ENCODE peak calls at places on chromosomes 5 and 9, in seven cellular contexts. Y, X, S, O, R, W and A are unnamed samples.

GRCh38 chr9:14654932-14655331 is 38.3 kb downstream of the ZDHHC21 start:
- DNase-seq in Y (no peak), X (no peak), S (no peak), O (no peak), R (peak; percentile 18), W (no peak), A (no peak)

GRCh38 chr5:125199968-125200841 is 453.8 kb upstream of the ZNF608 start:
- DNase-seq in Y (peak; percentile 3), X (no peak), S (no peak), O (peak; percentile 26), R (no peak), W (no peak), A (no peak)

GRCh38 chr9:137838576-137838975 is 39.0 kb upstream of the CACNA1B start:
- DNase-seq in Y (no peak), X (no peak), S (no peak), O (no peak), R (no peak), W (no peak), A (no peak)

GRCh38 chr5:173303878-173304590 is 24.2 kb downstream of the STC2 start:
- DNase-seq in Y (no peak), X (no peak), S (no peak), O (no peak), R (no peak), W (no peak), A (no peak)

GRCh38 chr9:130111805-130112204 is 58.1 kb downstream of the GPR107 start:
- DNase-seq in Y (no peak), X (no peak), S (no peak), O (no peak), R (no peak), W (no peak), A (peak; percentile 20)

GRCh38 chr5:52808316-52808901 is 20.7 kb downstream of the ITGA1 start:
- DNase-seq in Y (no peak), X (no peak), S (no peak), O (no peak), R (no peak), W (no peak), A (no peak)

GRCh38 chr5:125134216-125135081 is 388.0 kb upstream of the ZNF608 start:
- DNase-seq in Y (no peak), X (no peak), S (peak; percentile 82), O (no peak), R (peak; percentile 85), W (no peak), A (no peak)

GRCh38 chr9:89359018-89359417 is 40.7 kb downstream of the SECISBP2 start:
- DNase-seq in Y (no peak), X (peak; percentile 73), S (no peak), O (peak; percentile 56), R (no peak), W (no peak), A (no peak)

GRCh38 chr9:15741015-15741414 is 188.2 kb downstream of the CCDC171 start:
- DNase-seq in Y (no peak), X (no peak), S (no peak), O (no peak), R (no peak), W (no peak), A (no peak)

GRCh38 chr5:72848474-72849428 is 32.3 kb downstream of the TNPO1 start:
- DNase-seq in Y (peak; percentile 72), X (peak; percentile 56), S (peak; percentile 14), O (peak; percentile 62), R (no peak), W (peak; percentile 74), A (peak; percentile 73)

GRCh38 chr5:79840085-79840990 is 150.7 kb downstream of the CMYA5 start:
- DNase-seq in Y (no peak), X (no peak), S (no peak), O (no peak), R (no peak), W (no peak), A (no peak)

GRCh38 chr9:87601175-87601574 is 103.5 kb downstream of the DAPK1 start:
- DNase-seq in Y (no peak), X (peak; percentile 93), S (no peak), O (peak; percentile 57), R (no peak), W (peak; percentile 79), A (peak; percentile 85)

GRCh38 chr9:19896161-19896560 is 107.3 kb upstream of the SLC24A2 start:
- DNase-seq in Y (no peak), X (no peak), S (no peak), O (no peak), R (no peak), W (no peak), A (no peak)

GRCh38 chr5:76472338-76473336 is 69.6 kb downstream of the IQGAP2 start:
- DNase-seq in Y (no peak), X (no peak), S (no peak), O (no peak), R (no peak), W (no peak), A (no peak)

GRCh38 chr9:85743290-85744128 is 1.8 kb upstream of the AGTPBP1 start:
- DNase-seq in Y (no peak), X (peak; percentile 74), S (peak; percentile 87), O (no peak), R (peak; percentile 94), W (peak; percentile 67), A (peak; percentile 80)

GRCh38 chr9:34249274-34249673 is 70.4 kb downstream of the UBAP1 start:
- DNase-seq in Y (no peak), X (no peak), S (no peak), O (no peak), R (no peak), W (no peak), A (no peak)

GRCh38 chr9:214488-215448 is at the start of gene DOCK8:
- DNase-seq in Y (peak; percentile 90), X (peak; percentile 84), S (no peak), O (peak; percentile 73), R (peak; percentile 21), W (peak; percentile 85), A (peak; percentile 92)

GRCh38 chr5:5572983-5573797 is 150.7 kb downstream of the ICE1 start:
- DNase-seq in Y (no peak), X (no peak), S (no peak), O (peak; percentile 56), R (no peak), W (no peak), A (no peak)
- H3K4me3 ChIP-seq in Y (no peak overlapping the region), X (no peak overlapping the region), S (no peak overlapping the region), O (no peak overlapping the region), R (no peak overlapping the region), W (no peak overlapping the region), A (no peak overlapping the region)

GRCh38 chr5:39461007-39461682 is 36.4 kb upstream of the DAB2 start:
- DNase-seq in Y (no peak), X (peak; percentile 46), S (no peak), O (peak; percentile 49), R (no peak), W (no peak), A (peak; percentile 41)
- H3K4me3 ChIP-seq in Y (no peak overlapping the region), X (no peak overlapping the region), S (no peak overlapping the region), O (no peak overlapping the region), R (no peak overlapping the region), W (no peak overlapping the region), A (no peak overlapping the region)

DNA sequence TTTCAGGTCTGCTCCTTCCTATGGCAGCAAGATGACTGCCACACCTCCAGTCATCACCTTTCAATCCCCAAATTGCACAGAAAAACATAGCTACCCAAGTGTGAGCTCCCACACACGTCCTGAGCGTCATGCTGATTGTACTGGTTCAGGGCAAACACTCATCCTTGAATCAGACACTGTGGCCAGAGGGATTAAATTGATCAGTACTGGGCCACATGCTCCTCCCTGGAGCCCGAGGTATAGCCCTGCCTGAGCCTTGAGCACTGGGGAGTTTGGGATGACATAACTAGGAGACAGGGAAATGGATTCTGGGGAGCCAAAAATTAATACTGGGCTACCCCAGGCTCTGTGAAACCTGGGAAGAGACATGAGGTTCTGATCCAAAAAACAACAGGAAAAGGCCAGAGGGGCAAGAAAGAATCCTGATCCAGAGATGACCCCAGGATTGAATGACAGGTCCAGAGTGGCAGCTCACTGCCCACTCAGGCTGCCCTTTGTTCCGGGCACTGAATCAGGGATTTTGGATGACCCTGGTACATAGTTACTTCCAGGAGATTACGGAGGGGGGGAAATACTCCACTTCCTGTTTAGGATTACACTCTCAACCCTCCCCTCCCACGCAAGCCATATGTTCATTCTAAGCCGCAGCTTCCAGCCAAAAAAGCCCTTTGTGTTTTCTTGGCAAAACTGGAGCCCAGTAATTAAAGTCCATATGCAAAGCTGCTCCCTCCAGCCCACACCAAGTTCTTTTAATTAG is 141.6 kb upstream of the SPRY4 start:
- DNase-seq in Y (no peak), X (no peak), S (peak; percentile 20), O (no peak), R (peak; percentile 76), W (no peak), A (no peak)
- H3K4me3 ChIP-seq in Y (no peak overlapping the region), X (no peak overlapping the region), S (no peak overlapping the region), O (no peak overlapping the region), R (no peak overlapping the region), W (no peak overlapping the region), A (no peak overlapping the region)

DNA sequence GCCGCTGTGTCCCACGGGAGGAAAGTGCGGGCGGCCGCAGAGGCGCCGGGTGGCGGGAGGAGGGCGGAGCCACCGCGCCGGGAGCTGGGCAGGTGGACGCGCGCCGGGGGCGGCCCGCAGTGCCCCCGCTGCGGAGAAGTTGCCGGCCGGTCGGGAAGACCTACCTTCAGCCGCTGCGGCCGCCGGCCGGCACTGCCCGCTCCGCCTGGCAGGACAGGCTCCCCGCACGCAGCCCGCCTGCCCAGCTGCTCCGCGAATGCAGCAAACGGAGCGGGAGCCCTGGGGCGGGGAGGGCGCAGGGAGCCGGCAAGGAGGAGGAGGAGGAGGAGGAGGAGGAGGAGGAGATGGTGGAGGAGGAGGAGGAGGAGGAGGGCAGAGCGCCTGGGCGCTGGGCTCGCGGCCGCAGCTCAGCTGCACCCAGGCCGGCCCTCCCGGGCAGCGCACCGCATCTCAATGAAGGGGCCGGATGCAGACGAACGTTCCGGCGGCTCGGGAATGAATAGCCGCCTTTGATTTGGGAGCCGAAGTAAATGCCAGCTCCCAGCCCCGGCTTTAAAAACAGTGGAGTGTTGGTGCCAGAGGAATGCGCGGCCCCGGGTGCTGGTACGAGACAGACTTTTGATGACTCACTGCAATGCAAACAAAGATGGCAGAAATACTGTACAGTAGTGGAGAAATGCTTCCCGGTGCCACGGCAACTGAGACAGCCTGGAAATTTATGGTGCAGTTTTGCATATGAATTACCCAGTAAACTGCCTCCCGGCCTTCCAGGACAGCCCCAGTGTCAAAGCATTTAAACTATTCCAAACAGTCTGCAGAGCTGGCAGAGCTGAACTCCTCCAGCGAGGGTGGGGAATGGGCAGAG is 43.3 kb downstream of the NACC2 start:
- DNase-seq in Y (no peak), X (peak; percentile 80), S (peak; percentile 90), O (peak; percentile 66), R (peak; percentile 87), W (peak; percentile 81), A (peak; percentile 76)
- H3K4me3 ChIP-seq in Y (no peak overlapping the region), X (peak overlapping the region; percentile 9), S (peak overlapping the region; percentile 54), O (peak overlapping the region; percentile 63), R (peak overlapping the region; percentile 22), W (no peak overlapping the region), A (peak overlapping the region; percentile 57)

DNA sequence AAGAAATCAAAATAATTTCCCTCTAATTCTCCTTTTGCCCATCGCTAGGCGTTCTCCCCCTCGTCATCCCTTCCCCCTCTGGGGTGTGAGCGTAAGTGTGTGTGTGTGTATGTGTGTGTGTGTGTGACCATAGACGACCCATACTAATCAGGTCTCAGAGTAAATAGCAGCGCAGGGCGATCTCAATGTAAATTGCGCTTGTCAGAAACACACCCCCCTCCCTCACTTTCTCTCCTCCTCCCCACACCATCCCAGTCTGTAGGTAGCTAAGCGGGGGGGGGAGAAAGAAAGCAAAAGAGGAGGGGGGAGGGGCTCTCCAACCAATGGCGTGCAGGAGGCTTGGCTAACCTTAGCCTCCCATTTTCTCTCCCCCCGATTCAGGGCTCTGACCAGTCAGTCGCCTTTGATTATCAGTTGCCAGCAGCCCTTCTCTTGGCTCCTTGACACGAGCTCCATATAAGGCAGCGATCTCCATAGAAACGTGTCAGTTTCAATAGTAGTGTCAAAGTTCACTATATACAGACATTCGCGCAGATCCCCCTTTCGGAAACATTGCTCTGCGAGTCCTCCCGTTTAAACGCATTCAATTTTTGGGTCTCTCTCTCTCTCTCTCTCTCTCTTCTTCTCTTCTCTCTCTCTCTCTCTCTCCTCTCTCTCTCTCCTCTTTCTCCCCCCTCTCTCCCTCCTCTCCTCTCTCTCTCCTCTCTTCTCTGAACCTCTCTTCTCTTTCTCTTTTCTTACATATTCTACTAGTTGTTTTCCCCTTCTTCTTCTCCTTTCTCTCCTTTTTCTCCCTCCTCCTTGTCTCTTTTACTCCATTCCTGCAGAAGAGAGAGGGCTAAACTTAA is at the start of gene NR2F1:
- DNase-seq in Y (no peak), X (peak; percentile 50), S (peak; percentile 99), O (no peak), R (peak; percentile 100), W (no peak), A (peak; percentile 52)
- H3K4me3 ChIP-seq in Y (peak within 1 kb of the TSS; percentile 51), X (peak within 1 kb of the TSS; percentile 25), S (peak within 1 kb of the TSS; percentile 68), O (peak within 1 kb of the TSS; percentile 57), R (peak within 1 kb of the TSS; percentile 85), W (no peak within 1 kb of the TSS), A (peak within 1 kb of the TSS; percentile 59)